ENCODE peak calls at places on chromosome 12, in six cellular contexts. M, F, W, S, B and D are unnamed samples.

GRCh38 chr12:96247567-96247962 is 53.4 kb downstream of the ELK3 start:
- DNase-seq in M (no peak), F (no peak), W (no peak), S (no peak), B (no peak), D (no peak)

GRCh38 chr12:43282106-43282505 is 269.9 kb downstream of the ADAMTS20 start:
- DNase-seq in M (no peak), F (peak), W (peak), S (peak), B (no peak), D (no peak)

GRCh38 chr12:53743277-53744129 is 8.3 kb downstream of the CISTR start:
- DNase-seq in M (peak), F (peak), W (peak), S (peak), B (peak), D (peak)

GRCh38 chr12:45183263-45183662 is 32.6 kb upstream of the ANO6 start:
- DNase-seq in M (no peak), F (no peak), W (no peak), S (peak), B (no peak), D (no peak)

GRCh38 chr12:110940296-110940695 is 19.9 kb upstream of the MYL2 start:
- DNase-seq in M (no peak), F (no peak), W (no peak), S (no peak), B (no peak), D (no peak)

GRCh38 chr12:122144885-122145284 is 29.1 kb downstream of the IL31 start:
- DNase-seq in M (no peak), F (no peak), W (no peak), S (no peak), B (no peak), D (no peak)

GRCh38 chr12:38279756-38280155 is 36.8 kb upstream of the ALG10B start:
- DNase-seq in M (no peak), F (no peak), W (no peak), S (no peak), B (no peak), D (no peak)

GRCh38 chr12:75727577-75727976 is 216.2 kb upstream of the KRR1 start:
- DNase-seq in M (no peak), F (peak), W (no peak), S (no peak), B (no peak), D (no peak)

GRCh38 chr12:25135531-25136154 is 59.3 kb downstream of the DNAI7 start:
- DNase-seq in M (peak), F (no peak), W (no peak), S (no peak), B (no peak), D (no peak)

GRCh38 chr12:91493308-91493707 is 310.7 kb upstream of the DCN start:
- DNase-seq in M (no peak), F (peak), W (no peak), S (no peak), B (no peak), D (no peak)

GRCh38 chr12:49644620-49644994 is 21.2 kb downstream of the PRPF40B start:
- DNase-seq in M (peak), F (peak), W (peak), S (peak), B (peak), D (peak)

GRCh38 chr12:100995771-100996170 is 201.2 kb downstream of the ANO4 start:
- DNase-seq in M (no peak), F (no peak), W (no peak), S (no peak), B (no peak), D (no peak)

GRCh38 chr12:70724444-70724843 is 87.2 kb upstream of the PTPRB start:
- DNase-seq in M (no peak), F (no peak), W (peak), S (peak), B (no peak), D (no peak)

GRCh38 chr12:113971392-113971791 is 5.3 kb upstream of the RBM19 start:
- DNase-seq in M (no peak), F (no peak), W (no peak), S (no peak), B (no peak), D (no peak)

GRCh38 chr12:121799842-121800693 is 3.7 kb upstream of the SETD1B start:
- DNase-seq in M (no peak), F (peak), W (peak), S (peak), B (peak), D (peak)

GRCh38 chr12:45401008-45401407 is 185.1 kb downstream of the ANO6 start:
- DNase-seq in M (no peak), F (no peak), W (no peak), S (no peak), B (no peak), D (no peak)

GRCh38 chr12:52358575-52359350 is 8.5 kb downstream of the KRT85 start:
- DNase-seq in M (no peak), F (no peak), W (no peak), S (no peak), B (peak), D (no peak)

GRCh38 chr12:107903377-107904061 is 129.0 kb downstream of the ASCL4 start:
- DNase-seq in M (peak), F (no peak), W (peak), S (no peak), B (peak), D (peak)

GRCh38 chr12:130335517-130336392 is 1.9 kb upstream of the PIWIL1 start:
- DNase-seq in M (peak), F (peak), W (peak), S (peak), B (no peak), D (no peak)

GRCh38 chr12:52729147-52729546 is 25.8 kb upstream of the KRT77 start:
- DNase-seq in M (no peak), F (no peak), W (no peak), S (no peak), B (no peak), D (no peak)

GRCh38 chr12:44372259-44372658 is 503.9 kb downstream of the NELL2 start:
- DNase-seq in M (no peak), F (no peak), W (no peak), S (no peak), B (no peak), D (no peak)

GRCh38 chr12:128989287-128989686 is 136.0 kb downstream of the GLT1D1 start:
- DNase-seq in M (no peak), F (no peak), W (no peak), S (no peak), B (no peak), D (no peak)

GRCh38 chr12:109541412-109541725 is 31.9 kb downstream of the MMAB start:
- DNase-seq in M (no peak), F (no peak), W (no peak), S (no peak), B (no peak), D (no peak)